ENCODE peak calls at places on chromosomes 16 and 17, in six cellular contexts. P, T, R, J, C and G are unnamed samples.

GRCh38 chr17:40283662-40284061 is 4.0 kb upstream of the CDC6 start:
- DNase-seq in J (peak), T (no peak), C (no peak), R (no peak), P (no peak), G (peak)

GRCh38 chr16:86046901-86047300 is 147.9 kb downstream of the IRF8 start:
- DNase-seq in R (no peak), P (no peak), J (no peak), C (no peak), T (no peak), G (no peak)

GRCh38 chr17:62597150-62597549 is 30.3 kb upstream of the MRC2 start:
- DNase-seq in J (no peak), P (no peak), C (no peak), R (no peak), T (no peak), G (no peak)

GRCh38 chr17:61536417-61536955 is 54.5 kb downstream of the NACA2 start:
- DNase-seq in T (no peak), J (no peak), P (no peak), C (no peak), R (no peak), G (no peak)

GRCh38 chr16:8622315-8622656 is 788 bp downstream of the METTL22 start:
- DNase-seq in R (no peak), C (no peak), P (no peak), T (no peak), J (no peak), G (no peak)

GRCh38 chr16:84086996-84087395 is 29.7 kb downstream of the MBTPS1 start:
- DNase-seq in T (no peak), C (no peak), R (no peak), P (no peak), J (no peak), G (no peak)

GRCh38 chr17:82632461-82632860 is 15.8 kb downstream of the WDR45B start:
- DNase-seq in J (no peak), P (no peak), R (no peak), T (no peak), C (no peak), G (no peak)

GRCh38 chr17:66373944-66374817 is 71.8 kb downstream of the PRKCA start:
- DNase-seq in C (peak), J (no peak), P (peak), R (peak), T (peak), G (peak)

GRCh38 chr17:7486181-7486580 is 2.0 kb downstream of the POLR2A start:
- DNase-seq in C (no peak), J (no peak), P (no peak), T (no peak), R (no peak), G (no peak)

GRCh38 chr16:46748775-46749705 is 896 bp upstream of the MYLK3 start:
- DNase-seq in R (no peak), T (peak), J (no peak), P (no peak), C (no peak), G (peak)

GRCh38 chr17:81002409-81003361 is 11.0 kb downstream of the CHMP6 start:
- DNase-seq in J (no peak), P (no peak), R (no peak), C (no peak), T (peak), G (peak)

GRCh38 chr16:15856901-15857778 is at the start of gene MYH11:
- DNase-seq in R (peak), C (no peak), T (no peak), J (no peak), P (peak), G (peak)

GRCh38 chr17:3964203-3965122 is at the start of gene ATP2A3:
- DNase-seq in R (no peak), P (peak), T (no peak), J (no peak), C (no peak), G (peak)

GRCh38 chr17:34979650-34980352 is 511 bp upstream of the LIG3 start:
- DNase-seq in P (no peak), C (no peak), R (no peak), T (no peak), J (no peak), G (peak)

GRCh38 chr16:10045291-10045775 is 136.9 kb downstream of the GRIN2A start:
- DNase-seq in C (no peak), T (no peak), J (no peak), P (no peak), R (no peak), G (no peak)

GRCh38 chr16:84683691-84684591 is 15.9 kb upstream of the USP10 start:
- DNase-seq in T (no peak), J (no peak), P (no peak), C (no peak), R (no peak), G (no peak)

GRCh38 chr16:87525352-87525751 is 32.5 kb upstream of the ZCCHC14 start:
- DNase-seq in T (no peak), C (no peak), R (no peak), J (no peak), P (no peak), G (no peak)

GRCh38 chr16:48113471-48113870 is 42.3 kb downstream of the ABCC12 start:
- DNase-seq in T (no peak), J (peak), P (no peak), R (no peak), C (no peak), G (no peak)

GRCh38 chr17:73230088-73230487 is 31.6 kb downstream of the CPSF4L start:
- DNase-seq in C (no peak), J (no peak), P (no peak), R (no peak), T (no peak), G (no peak)

GRCh38 chr16:68992521-68992920 is 112.9 kb upstream of the HAS3 start:
- DNase-seq in C (no peak), P (no peak), T (no peak), J (peak), R (no peak), G (no peak)

GRCh38 chr16:70638814-70639792 is 7.3 kb upstream of the IL34 start:
- DNase-seq in R (no peak), C (no peak), J (no peak), T (no peak), P (no peak), G (peak)

GRCh38 chr16:72050769-72051464 is 3.4 kb upstream of the HP start:
- DNase-seq in J (no peak), P (no peak), C (no peak), R (no peak), T (no peak), G (no peak)

GRCh38 chr16:80480664-80481063 is 60.1 kb upstream of the DYNLRB2 start:
- DNase-seq in J (no peak), P (no peak), T (no peak), R (no peak), C (no peak), G (no peak)

GRCh38 chr17:82457071-82457789 is 1.3 kb upstream of the NARF start:
- DNase-seq in C (no peak), T (no peak), P (no peak), J (no peak), R (no peak), G (peak)